ENCODE peak calls at places on chromosomes 3 and 15, in nine cellular contexts. M is MM.1S, E is hepatocyte, P is GM23248, C is neural progenitor cell, V is OCI-LY7, L is GM23338, O is HCT116, K is SK-N-SH. N is an unnamed sample.

GRCh38 chr3:12339701-12340480 is 51.0 kb downstream of the PPARG start:
- DNase-seq in L (no peak), V (no peak), O (peak), P (no peak), M (no peak), K (no peak), C (peak), E (no peak), N (peak)

GRCh38 chr3:188749010-188749617 is 422.7 kb upstream of the TPRG1 start:
- DNase-seq in V (peak), M (peak), O (peak), L (peak), C (peak), K (peak), E (no peak), P (peak), N (peak)

GRCh38 chr3:15631426-15632211 is 30.1 kb downstream of the BTD start:
- DNase-seq in C (no peak), P (no peak), O (no peak), E (no peak), L (peak), M (no peak), V (no peak), K (no peak), N (no peak)

GRCh38 chr3:113626513-113627371 is 69.7 kb downstream of the USF3 start:
- DNase-seq in K (peak), L (peak), M (peak), O (peak), C (peak), P (peak), V (peak), E (peak), N (peak)

GRCh38 chr15:62889734-62890505 is 152.6 kb upstream of the TPM1 start:
- DNase-seq in E (no peak), C (no peak), L (no peak), M (no peak), O (no peak), V (no peak), P (peak), K (no peak), N (peak)

GRCh38 chr3:181969925-181970324 is 258.2 kb downstream of the SOX2 start:
- DNase-seq in L (no peak), V (no peak), E (no peak), P (no peak), M (no peak), K (no peak), O (no peak), C (no peak), N (no peak)

GRCh38 chr3:58824285-58824684 is 157.7 kb upstream of the FAM3D start:
- DNase-seq in O (peak), E (peak), L (peak), C (peak), K (peak), P (peak), V (peak), M (no peak), N (peak)

GRCh38 chr3:12508316-12508715 is 24.0 kb downstream of the TSEN2 start:
- DNase-seq in E (peak), O (no peak), C (no peak), M (no peak), V (no peak), K (no peak), L (no peak), P (peak), N (peak)

GRCh38 chr3:117439812-117440211 is 730.2 kb downstream of the TUSC7 start:
- DNase-seq in E (no peak), M (no peak), L (peak), O (no peak), P (peak), K (peak), C (peak), V (no peak), N (peak)

GRCh38 chr3:126573492-126574117 is 14.9 kb upstream of the C3orf22 start:
- DNase-seq in L (no peak), V (no peak), E (no peak), P (no peak), C (no peak), O (no peak), K (no peak), M (no peak), N (no peak)

GRCh38 chr15:81002254-81003022 is 1.7 kb downstream of the TLNRD1 start:
- DNase-seq in V (no peak), L (peak), O (no peak), K (no peak), M (peak), C (peak), P (peak), E (no peak), N (no peak)

GRCh38 chr15:66288093-66288492 is 5.3 kb upstream of the DIS3L start:
- DNase-seq in V (no peak), C (no peak), O (no peak), K (no peak), E (no peak), L (no peak), P (no peak), M (no peak), N (no peak)
- TF ChIP-seq EZH2phosphoT487 in V (no peak), C (no peak), O (no peak), K (no peak), E (no peak), L (no peak), P (no peak), M (no peak), N (no peak)

GRCh38 chr3:53642211-53642610 is 147.8 kb downstream of the CACNA1D start:
- DNase-seq in M (no peak), L (no peak), C (no peak), K (no peak), O (no peak), V (no peak), E (no peak), P (no peak), N (no peak)
- H2AFZ ChIP-seq in M (no peak), L (no peak), C (no peak), K (no peak), O (no peak), V (no peak), E (no peak), P (no peak), N (no peak)

GRCh38 chr15:75864213-75865059 is 21.2 kb downstream of the UBE2Q2 start:
- DNase-seq in E (no peak), V (no peak), O (no peak), P (no peak), L (no peak), C (no peak), K (no peak), M (no peak), N (no peak)
- H3K27ac ChIP-seq in E (peak), V (no peak), O (no peak), P (no peak), L (no peak), C (no peak), K (no peak), M (no peak), N (no peak)

GRCh38 chr3:28326458-28326926 is 22.0 kb upstream of the ZCWPW2 start:
- DNase-seq in C (no peak), M (peak), E (no peak), O (no peak), P (peak), L (no peak), V (no peak), K (no peak), N (no peak)
- TF ChIP-seq EZH2phosphoT487 in C (no peak), M (no peak), E (no peak), O (no peak), P (no peak), L (no peak), V (no peak), K (no peak), N (no peak)

GRCh38 chr3:120645083-120645800 is 36.8 kb downstream of the HGD start:
- DNase-seq in V (no peak), P (peak), C (peak), O (no peak), K (no peak), M (no peak), E (no peak), L (no peak), N (no peak)
- H2AFZ ChIP-seq in V (no peak), P (peak), C (peak), O (no peak), K (no peak), M (no peak), E (no peak), L (peak), N (no peak)